ENCODE peak calls at places on chromosomes 7 and 10, in five cellular contexts. H, S, D, Q and P are unnamed samples.

GRCh38 chr7:116500071-116500853 is 724 bp downstream of the CAV2 start:
- DNase-seq in D (peak; percentile 89), H (peak; percentile 59), S (no peak), Q (peak; percentile 50), P (peak; percentile 62)

GRCh38 chr7:151426906-151427704 is 12.8 kb downstream of the CRYGN start:
- DNase-seq in H (no peak), D (peak; percentile 61), Q (no peak), S (no peak), P (peak; percentile 49)

GRCh38 chr10:4902571-4903011 is 60.6 kb upstream of the AKR1C1 start:
- DNase-seq in H (no peak), Q (no peak), D (no peak), S (no peak), P (peak; percentile 47)

GRCh38 chr10:483266-483665 is 206.2 kb downstream of the DIP2C start:
- DNase-seq in S (no peak), D (no peak), H (peak; percentile 62), Q (no peak), P (no peak)

GRCh38 chr7:105149827-105150226 is 135.8 kb downstream of the KMT2E start:
- DNase-seq in H (no peak), D (peak; percentile 47), Q (peak; percentile 64), S (no peak), P (no peak)

GRCh38 chr7:6031567-6031966 is 391 bp downstream of the ANKRD61 start:
- DNase-seq in Q (no peak), H (no peak), D (no peak), S (no peak), P (no peak)

GRCh38 chr10:132408367-132408781 is 11.4 kb downstream of the PWWP2B start:
- DNase-seq in Q (no peak), D (no peak), H (no peak), S (no peak), P (peak; percentile 69)

GRCh38 chr7:48048113-48048512 is 12.8 kb downstream of the C7orf57 start:
- DNase-seq in H (no peak), Q (no peak), D (no peak), S (no peak), P (no peak)

GRCh38 chr10:88553116-88553752 is 29.9 kb downstream of the RNLS start:
- DNase-seq in H (no peak), S (no peak), D (no peak), Q (peak; percentile 84), P (peak; percentile 48)

GRCh38 chr7:113824117-113824823 is 94.5 kb downstream of the PPP1R3A start:
- DNase-seq in Q (no peak), H (no peak), D (no peak), S (no peak), P (no peak)

GRCh38 chr7:6164010-6164409 is 108.4 kb downstream of the CYTH3 start:
- DNase-seq in H (no peak), D (peak; percentile 87), Q (no peak), S (no peak), P (no peak)

GRCh38 chr7:156654511-156655231 is 14.1 kb downstream of the RNF32 start:
- DNase-seq in H (no peak), S (no peak), D (no peak), Q (no peak), P (no peak)

GRCh38 chr7:30148951-30149459 is 14.2 kb downstream of the MTURN start:
- DNase-seq in S (no peak), H (no peak), D (no peak), Q (no peak), P (peak; percentile 79)

GRCh38 chr7:100808354-100808875 is 18.9 kb downstream of the EPHB4 start:
- DNase-seq in S (no peak), D (peak; percentile 6), Q (no peak), H (no peak), P (no peak)

GRCh38 chr7:41163991-41164390 is 538.9 kb downstream of the INHBA start:
- DNase-seq in D (no peak), H (no peak), S (no peak), Q (no peak), P (no peak)

GRCh38 chr7:97752215-97752614 is 20.3 kb downstream of the TAC1 start:
- DNase-seq in S (no peak), H (no peak), Q (no peak), D (no peak), P (no peak)

GRCh38 chr10:3217301-3217700 is 44.7 kb upstream of the PITRM1 start:
- DNase-seq in H (no peak), S (no peak), D (no peak), Q (peak; percentile 91), P (no peak)

GRCh38 chr7:123548406-123548805 is 9.2 kb downstream of the NDUFA5 start:
- DNase-seq in Q (no peak), S (no peak), H (no peak), D (no peak), P (no peak)

GRCh38 chr10:79277579-79277978 is 69.7 kb upstream of the PPIF start:
- DNase-seq in S (no peak), Q (no peak), D (no peak), H (no peak), P (no peak)

GRCh38 chr7:45663965-45664623 is 89.9 kb downstream of the ADCY1 start:
- DNase-seq in S (no peak), H (no peak), Q (no peak), D (no peak), P (no peak)
- TF ChIP-seq CTCF in S (no peak), H (no peak), Q (no peak), D (no peak), P (no peak)

DNA sequence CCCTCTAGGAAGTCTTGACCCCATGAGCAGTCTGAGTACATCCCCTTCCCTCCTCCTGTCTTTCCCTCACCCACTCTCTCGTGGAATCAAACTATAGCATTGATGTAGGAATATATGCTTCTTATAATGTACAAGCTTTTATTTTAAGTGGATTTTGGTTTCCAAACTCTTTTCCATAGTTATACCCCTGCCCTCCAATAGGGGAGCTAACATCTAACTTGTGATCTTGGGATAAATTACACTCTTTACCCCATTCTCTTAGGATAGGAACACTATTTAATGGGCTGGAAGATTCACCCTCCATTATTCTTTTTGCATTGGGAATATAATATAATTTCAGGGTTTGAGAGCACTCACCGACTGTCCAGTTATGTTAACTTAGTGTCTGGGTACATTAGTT is 465.9 kb downstream of the GATA3 start:
- DNase-seq in Q (no peak), H (no peak), S (no peak), D (no peak), P (no peak)
- TF ChIP-seq CTCF in Q (no peak), H (no peak), S (no peak), D (no peak), P (no peak)

DNA sequence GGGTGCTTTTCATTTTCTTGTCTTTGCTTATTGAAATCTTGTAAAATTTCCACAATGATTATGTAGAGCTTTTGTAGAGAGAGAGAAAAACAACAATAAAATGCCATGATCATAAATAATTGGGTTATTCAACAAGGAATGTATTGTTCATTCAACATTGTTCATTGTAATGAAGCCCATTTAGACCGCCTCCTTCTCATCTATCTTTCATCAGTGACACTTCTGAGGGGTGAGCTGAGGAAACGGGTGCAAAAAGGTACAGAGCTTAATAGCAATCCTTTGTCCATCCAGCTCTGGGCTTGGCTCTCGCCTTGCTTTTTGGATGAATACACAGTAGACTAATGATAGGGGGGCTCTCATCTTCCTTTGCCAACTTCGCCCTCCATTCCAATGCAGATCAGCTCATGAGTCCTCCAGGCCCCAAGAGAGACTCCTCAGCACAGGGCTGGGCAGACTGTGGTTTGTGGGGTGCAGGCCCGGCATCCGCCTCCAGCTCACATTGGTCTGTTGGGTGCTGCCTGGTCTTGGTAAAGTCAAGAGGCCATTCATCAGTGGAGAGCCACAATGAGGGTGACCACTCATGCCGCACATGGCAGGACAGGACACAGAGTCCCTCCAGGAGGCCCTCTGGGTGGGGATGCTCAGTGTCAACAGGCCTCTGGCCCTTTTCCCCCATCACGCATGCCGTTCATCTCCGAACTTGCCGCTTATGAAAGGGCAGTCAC is 17.9 kb upstream of the PPA1 start:
- DNase-seq in D (no peak), H (no peak), Q (no peak), S (no peak), P (no peak)
- TF ChIP-seq CTCF in D (no peak), H (no peak), Q (no peak), S (no peak), P (no peak)

GRCh38 chr10:58477902-58478301 is 34.8 kb upstream of the BICC1 start:
- DNase-seq in Q (peak; percentile 14), H (no peak), S (no peak), D (no peak), P (no peak)
- TF ChIP-seq CTCF in Q (no peak), H (no peak), S (no peak), D (no peak), P (no peak)

GRCh38 chr10:11881477-11882417 is 58.6 kb downstream of the PROSER2 start:
- DNase-seq in H (no peak), Q (peak; percentile 23), S (no peak), D (peak; percentile 74), P (no peak)
- TF ChIP-seq CTCF in H (no peak), Q (no peak), S (no peak), D (no peak), P (peak; percentile 9)

DNA sequence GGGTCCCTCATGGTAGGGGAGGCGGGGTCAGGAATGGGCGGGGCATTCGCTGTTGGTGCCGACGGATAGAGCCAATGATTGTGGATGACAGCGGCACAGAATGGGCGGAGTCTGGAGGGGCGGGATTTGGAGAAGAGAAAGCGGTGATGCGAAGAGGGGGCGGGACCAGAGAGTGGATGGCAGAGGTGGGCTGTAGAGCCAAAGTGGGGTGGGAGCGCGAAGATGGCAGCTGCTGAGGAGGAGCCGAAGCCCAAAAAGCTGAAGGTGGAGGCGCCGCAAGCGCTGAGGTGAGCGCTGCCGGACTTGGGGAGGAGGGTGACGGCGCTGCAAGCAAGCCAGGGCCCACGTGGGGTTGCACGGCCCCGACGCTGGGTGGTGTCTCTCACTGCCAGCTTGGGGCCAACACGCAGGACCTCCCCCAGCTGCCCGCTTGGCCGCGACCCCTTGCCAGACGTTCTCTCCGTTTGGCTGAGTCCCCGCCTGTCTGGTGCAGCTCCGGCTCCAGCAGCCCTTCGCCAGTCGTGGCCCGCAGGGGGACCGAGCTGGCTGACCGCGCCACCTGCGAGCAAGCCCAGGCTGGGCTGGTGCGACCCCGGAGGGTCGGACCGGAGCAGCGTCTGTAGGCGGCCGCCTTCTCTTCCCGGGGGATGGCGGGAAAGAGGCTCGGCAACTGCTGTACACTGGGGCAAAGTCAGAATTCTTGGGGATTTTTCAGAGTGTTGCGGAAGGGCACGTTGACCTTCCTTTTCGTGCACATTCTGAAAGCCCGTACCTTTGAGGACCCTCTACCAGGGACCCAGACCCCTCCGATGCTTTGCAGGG is at the start of gene ADK:
- DNase-seq in H (peak; percentile 100), D (peak; percentile 97), S (peak; percentile 100), Q (peak; percentile 96), P (peak; percentile 94)
- TF ChIP-seq CTCF in H (peak; percentile 15), D (no peak), S (peak; percentile 42), Q (peak; percentile 17), P (peak; percentile 42)